ENCODE peak calls at places on chromosomes 2 and 18, in six cellular contexts. S is B cell, W is GM23248, X is anterior cingulate cortex, Z is breast epithelium, R is upper lobe of left lung. C is an unnamed sample.

GRCh38 chr2:199739413-199740110 is 111.4 kb downstream of the FTCDNL1 start:
- DNase-seq in S (peak; percentile 57), W (peak; percentile 66), X (peak; percentile 9), Z (peak; percentile 26), R (peak; percentile 65), C (peak; percentile 57)

GRCh38 chr2:106701134-106701994 is 184.6 kb downstream of the ST6GAL2 start:
- DNase-seq in S (no peak), W (no peak), X (no peak), Z (no peak), R (no peak), C (no peak)

GRCh38 chr18:58682429-58683069 is 11.3 kb downstream of the MALT1 start:
- DNase-seq in S (no peak), W (peak; percentile 67), X (no peak), Z (peak; percentile 37), R (peak; percentile 54), C (peak; percentile 67)

GRCh38 chr2:127700527-127701192 is 637 bp upstream of the SFT2D3 start:
- DNase-seq in S (peak; percentile 66), W (peak; percentile 21), X (no peak), Z (peak; percentile 71), R (peak; percentile 84), C (no peak)

GRCh38 chr2:15399241-15399640 is 161.9 kb downstream of the NBAS start:
- DNase-seq in S (no peak), W (no peak), X (no peak), Z (no peak), R (no peak), C (no peak)

GRCh38 chr2:159213296-159213695 is 73.2 kb downstream of the WDSUB1 start:
- DNase-seq in S (no peak), W (no peak), X (no peak), Z (no peak), R (no peak), C (no peak)

GRCh38 chr2:237459741-237460174 is 27.3 kb upstream of the MLPH start:
- DNase-seq in S (no peak), W (peak; percentile 91), X (no peak), Z (no peak), R (no peak), C (peak; percentile 66)

GRCh38 chr18:41845563-41845962 is 109.5 kb upstream of the PIK3C3 start:
- DNase-seq in S (no peak), W (no peak), X (no peak), Z (no peak), R (no peak), C (no peak)

GRCh38 chr2:16034151-16034974 is 94.0 kb downstream of the MYCN start:
- DNase-seq in S (no peak), W (no peak), X (no peak), Z (no peak), R (no peak), C (no peak)

GRCh38 chr18:36828630-36829361 is at the start of the genes KIAA1328 and TPGS2:
- DNase-seq in S (peak; percentile 95), W (peak; percentile 95), X (peak; percentile 47), Z (peak; percentile 71), R (peak; percentile 92), C (peak; percentile 79)

GRCh38 chr18:71252351-71252862 is 963.6 kb downstream of the SOCS6 start:
- DNase-seq in S (no peak), W (no peak), X (no peak), Z (no peak), R (no peak), C (no peak)

GRCh38 chr2:205700331-205701132 is 18.2 kb downstream of the NRP2 start:
- DNase-seq in S (no peak), W (peak; percentile 92), X (no peak), Z (no peak), R (peak; percentile 50), C (peak; percentile 93)

GRCh38 chr2:205245652-205246051 is 436.6 kb upstream of the NRP2 start:
- DNase-seq in S (no peak), W (peak; percentile 81), X (no peak), Z (no peak), R (no peak), C (no peak)

GRCh38 chr2:3610415-3610814 is 15.5 kb downstream of the COLEC11 start:
- DNase-seq in S (no peak), W (no peak), X (no peak), Z (no peak), R (no peak), C (no peak)

GRCh38 chr18:64026350-64026749 is 56.5 kb downstream of the SERPINB8 start:
- DNase-seq in S (no peak), W (no peak), X (no peak), Z (no peak), R (no peak), C (no peak)